ENCODE peak calls at places on chromosomes 3 and 15, in five cellular contexts. K is DND-41, Y is lower lobe of right lung, H is upper lobe of right lung, D is WERI-Rb-1. G is an unnamed sample.

GRCh38 chr3:197364410-197365071 is 66.1 kb upstream of the DLG1 start:
- DNase-seq in Y (no peak), K (no peak), H (peak), D (no peak), G (no peak)

GRCh38 chr3:107927361-107928083 is 163.3 kb downstream of the CD47 start:
- DNase-seq in D (peak), K (no peak), Y (peak), H (peak), G (peak)

GRCh38 chr15:50873935-50874353 is 34.5 kb upstream of the AP4E1 start:
- DNase-seq in D (no peak), K (no peak), H (no peak), Y (no peak), G (no peak)

GRCh38 chr15:76979331-76979925 is 15.5 kb upstream of the PSTPIP1 start:
- DNase-seq in Y (no peak), D (no peak), K (no peak), H (no peak), G (no peak)

GRCh38 chr3:139934557-139935070 is 371 bp upstream of the CLSTN2 start:
- DNase-seq in Y (peak), H (peak), K (no peak), D (peak), G (no peak)

GRCh38 chr3:126390201-126390600 is 4.5 kb upstream of the CFAP100 start:
- DNase-seq in H (no peak), Y (no peak), K (no peak), D (no peak), G (no peak)

GRCh38 chr3:152270145-152270870 is 1.6 kb downstream of the MBNL1 start:
- DNase-seq in H (no peak), D (no peak), Y (no peak), K (peak), G (no peak)

GRCh38 chr3:191484461-191484860 is 23.5 kb downstream of the PYDC2 start:
- DNase-seq in Y (no peak), K (no peak), D (no peak), H (no peak), G (no peak)

GRCh38 chr3:71103430-71103881 is 480.1 kb downstream of the FOXP1 start:
- DNase-seq in H (peak), K (no peak), Y (peak), D (no peak), G (no peak)

GRCh38 chr3:17431004-17431403 is 311.4 kb downstream of the TBC1D5 start:
- DNase-seq in D (no peak), H (no peak), Y (no peak), K (no peak), G (no peak)

GRCh38 chr3:165753560-165753959 is 83.7 kb downstream of the BCHE start:
- DNase-seq in Y (no peak), K (no peak), D (no peak), H (no peak), G (no peak)

GRCh38 chr3:90055721-90056120 is 948.3 kb downstream of the EPHA3 start:
- DNase-seq in D (no peak), K (no peak), Y (no peak), H (no peak), G (no peak)

GRCh38 chr3:57982561-57983243 is 25.5 kb upstream of the FLNB start:
- DNase-seq in D (no peak), H (no peak), Y (no peak), K (no peak), G (no peak)

GRCh38 chr15:31387101-31387482 is 60.5 kb downstream of the KLF13 start:
- DNase-seq in Y (no peak), K (peak), H (no peak), D (no peak), G (no peak)

GRCh38 chr15:81080946-81081345 is 53.1 kb upstream of the CFAP161 start:
- DNase-seq in H (no peak), Y (no peak), D (no peak), K (no peak), G (no peak)

GRCh38 chr3:24185738-24186384 is 240.8 kb downstream of the NR1D2 start:
- DNase-seq in H (no peak), Y (no peak), D (peak), K (peak), G (no peak)

GRCh38 chr3:107450254-107450653 is 72.5 kb upstream of the BBX start:
- DNase-seq in K (no peak), Y (no peak), D (no peak), H (no peak), G (no peak)

GRCh38 chr15:58462973-58463663 is 31.3 kb downstream of the LIPC start:
- DNase-seq in Y (no peak), D (no peak), H (no peak), K (no peak), G (no peak)

GRCh38 chr3:195110647-195111321 is 160.2 kb downstream of the XXYLT1 start:
- DNase-seq in Y (no peak), K (no peak), D (no peak), H (peak), G (no peak)

GRCh38 chr3:117603097-117603496 is 893.5 kb downstream of the TUSC7 start:
- DNase-seq in K (peak), D (no peak), Y (no peak), H (no peak), G (no peak)

GRCh38 chr15:78301326-78301725 is 1.9 kb upstream of the SKIC8 start:
- DNase-seq in D (no peak), Y (no peak), H (no peak), K (no peak), G (no peak)

GRCh38 chr3:34782876-34783275 is 856.4 kb upstream of the ARPP21 start:
- DNase-seq in D (no peak), K (no peak), H (no peak), Y (no peak), G (no peak)

GRCh38 chr3:34780294-34780693 is 859.0 kb upstream of the ARPP21 start:
- DNase-seq in H (no peak), K (no peak), D (no peak), Y (no peak), G (no peak)

GRCh38 chr3:34779092-34779491 is 860.2 kb upstream of the ARPP21 start:
- DNase-seq in H (no peak), Y (no peak), D (no peak), K (no peak), G (no peak)

GRCh38 chr3:34780973-34781372 is 858.4 kb upstream of the ARPP21 start:
- DNase-seq in Y (no peak), D (no peak), K (no peak), H (no peak), G (no peak)

GRCh38 chr3:34777361-34777760 is 862.0 kb upstream of the ARPP21 start:
- DNase-seq in K (no peak), D (no peak), H (no peak), Y (no peak), G (no peak)
- TF ChIP-seq CTCF in K (no peak), D (no peak), H (no peak), Y (no peak), G (no peak)

DNA sequence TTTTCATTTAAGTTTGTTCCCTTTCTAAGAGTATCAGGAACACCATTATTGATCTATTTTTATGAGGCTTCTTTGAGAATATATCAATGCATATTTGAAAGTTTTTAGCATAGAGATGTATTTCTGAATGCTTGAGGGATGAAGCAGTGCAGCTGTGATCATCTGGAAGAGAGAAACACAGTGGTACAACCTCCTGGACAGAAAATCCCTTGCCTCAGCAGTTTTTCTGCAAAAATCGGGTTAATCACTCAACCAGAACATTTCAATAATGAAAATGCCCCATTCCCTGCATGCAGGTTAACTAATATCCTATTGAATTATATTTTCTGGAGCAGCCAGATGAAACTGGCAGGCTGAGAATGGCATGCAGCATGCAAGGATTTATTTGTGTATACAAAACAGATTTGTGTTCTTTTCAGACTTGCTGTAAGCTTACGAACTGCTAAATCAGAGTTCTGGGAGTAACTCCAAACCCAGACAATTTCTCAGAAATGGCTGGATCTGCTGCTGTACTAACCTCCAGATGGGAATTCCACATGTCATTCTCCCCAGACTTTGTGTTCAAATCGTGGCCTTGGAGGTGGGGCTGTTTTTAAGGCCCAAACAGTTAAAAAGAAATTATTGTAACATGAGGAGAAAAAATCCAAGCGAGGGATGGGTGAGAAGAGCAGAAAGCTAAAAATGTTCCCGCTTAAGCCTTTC is 39.1 kb downstream of the SLC9A9 start:
- DNase-seq in K (no peak), Y (no peak), D (no peak), H (no peak), G (no peak)
- TF ChIP-seq CTCF in K (no peak), Y (no peak), D (no peak), H (no peak), G (no peak)

GRCh38 chr15:89381888-89382287 is 47.3 kb upstream of the POLG start:
- DNase-seq in H (no peak), K (no peak), D (no peak), Y (no peak), G (no peak)
- TF ChIP-seq CTCF in H (no peak), K (no peak), D (no peak), Y (no peak), G (no peak)

GRCh38 chr15:49047456-49047855 is 1.2 kb upstream of the SECISBP2L start:
- DNase-seq in K (no peak), D (no peak), H (no peak), Y (no peak), G (no peak)

GRCh38 chr15:49044002-49044401 is 2.2 kb downstream of the SECISBP2L start:
- DNase-seq in D (no peak), Y (no peak), H (no peak), K (no peak), G (no peak)

GRCh38 chr15:49045691-49046112 is 544 bp downstream of the SECISBP2L start:
- DNase-seq in K (peak), Y (no peak), D (no peak), H (no peak), G (no peak)

GRCh38 chr15:49044761-49045571 is 1.3 kb downstream of the SECISBP2L start:
- DNase-seq in H (no peak), Y (no peak), K (no peak), D (no peak), G (no peak)

DNA sequence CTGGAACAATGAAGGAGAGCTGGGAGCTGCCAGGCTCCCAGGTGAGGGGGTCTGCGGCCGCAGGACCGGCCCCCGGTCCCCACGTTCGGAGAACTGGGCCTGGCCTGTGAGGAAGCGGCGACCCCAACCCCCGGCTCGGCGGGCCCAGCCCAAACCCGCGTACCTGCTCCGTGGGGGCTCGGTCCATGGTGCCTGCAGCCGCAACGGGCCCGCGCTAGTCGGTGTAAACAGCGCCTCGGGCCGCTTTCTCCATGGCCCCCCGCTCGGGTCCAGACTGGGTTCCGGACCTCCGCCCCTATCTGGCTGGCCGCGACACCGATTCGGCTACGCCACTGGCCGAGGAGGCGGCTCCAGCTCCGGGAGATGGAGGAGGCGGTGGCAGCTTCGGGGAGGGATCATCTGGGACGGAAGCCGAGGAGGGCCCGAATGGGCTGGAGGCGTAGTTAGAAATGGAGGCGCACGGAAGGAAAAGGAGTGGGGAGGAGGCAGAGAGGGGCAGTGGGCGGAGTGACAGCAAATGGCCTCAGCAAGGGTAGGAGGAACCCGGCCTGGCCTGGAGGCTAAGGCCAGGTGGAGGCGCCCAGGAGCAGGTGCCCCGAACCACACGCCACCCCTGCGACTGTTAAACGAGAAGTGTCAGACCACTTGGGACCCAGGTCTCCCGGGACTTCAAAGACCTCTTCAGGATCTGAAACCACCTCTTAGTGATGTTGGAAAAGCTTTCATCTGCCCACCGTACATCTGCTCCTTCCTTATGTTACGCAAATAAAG is at the start of gene SECISBP2L:
- DNase-seq in K (peak), D (peak), H (peak), Y (peak), G (peak)
- TF ChIP-seq CTCF in K (peak), D (peak), H (peak), Y (peak), G (no peak)

DNA sequence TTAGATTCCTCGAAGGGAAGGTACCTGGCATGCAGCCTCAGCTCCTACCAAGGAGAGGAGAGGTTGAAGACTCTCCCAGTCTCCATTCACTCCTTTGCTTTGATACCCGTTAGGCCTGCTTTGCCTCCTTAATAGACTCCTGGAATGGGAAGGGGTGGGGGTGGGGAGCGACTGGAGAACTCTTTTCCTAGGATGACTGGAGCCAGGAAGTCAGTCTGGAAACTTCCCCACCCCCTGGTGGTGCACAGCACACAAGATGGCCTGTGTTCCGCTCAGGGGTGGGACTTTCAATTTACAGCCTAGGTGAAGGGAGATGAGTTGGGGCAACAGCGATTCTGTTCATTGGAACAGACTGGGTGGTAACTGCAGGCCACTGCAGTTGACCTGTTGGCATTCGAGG is 21.4 kb upstream of the CELF6 start:
- DNase-seq in H (no peak), Y (no peak), D (peak), K (no peak), G (no peak)
- TF ChIP-seq CTCF in H (no peak), Y (no peak), D (peak), K (no peak), G (no peak)

DNA sequence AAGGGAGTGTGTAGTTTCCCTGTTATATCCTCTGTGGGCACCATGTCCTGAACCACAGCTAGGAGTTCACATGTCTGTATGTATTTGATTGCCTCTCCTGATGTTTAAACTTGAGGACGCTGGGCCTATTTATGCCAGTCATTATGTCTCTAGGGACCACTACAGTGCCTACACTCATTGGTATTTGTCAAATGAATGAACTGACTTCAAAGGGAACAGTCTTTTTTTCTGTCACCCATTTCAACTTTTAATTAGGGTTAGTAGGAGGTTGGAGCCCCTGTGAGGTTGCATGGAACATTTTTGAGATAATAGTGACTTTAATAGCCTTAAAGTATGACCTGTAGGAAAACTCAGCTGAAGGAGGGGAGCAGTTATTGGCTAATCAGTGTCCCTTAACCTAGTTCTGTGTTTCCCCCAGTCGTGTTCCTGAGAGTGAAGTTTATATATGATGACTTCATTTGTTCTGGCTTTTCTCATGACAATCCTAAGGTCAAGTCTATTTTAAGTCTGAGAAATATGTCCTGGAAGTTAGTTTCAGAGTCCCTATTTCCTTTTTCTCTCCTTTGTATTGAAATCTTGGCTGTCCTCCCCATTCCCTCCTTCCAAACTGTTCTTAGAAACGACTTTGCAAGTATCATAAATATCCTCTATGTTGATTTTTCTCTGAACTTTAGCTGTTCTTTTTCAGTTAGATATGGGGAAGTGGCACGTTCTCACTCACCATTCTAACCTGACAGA is 29.0 kb downstream of the PDE8A start:
- DNase-seq in H (no peak), D (no peak), K (no peak), Y (no peak), G (no peak)
- TF ChIP-seq CTCF in H (no peak), D (no peak), K (peak), Y (no peak), G (no peak)